ENCODE peak calls at places on chromosomes 2 and 18, in four cellular contexts. T, J, H and K are unnamed samples.

GRCh38 chr2:46489430-46489829 is 10.1 kb downstream of the TMEM247 start:
- DNase-seq in T (no peak), J (no peak), H (no peak), K (no peak)

GRCh38 chr2:109619131-109619615 is 5.0 kb downstream of the SOWAHC start:
- DNase-seq in T (no peak), J (no peak), H (no peak), K (no peak)

GRCh38 chr2:134127496-134127895 is 126.4 kb upstream of the MGAT5 start:
- DNase-seq in T (no peak), J (no peak), H (no peak), K (no peak)

GRCh38 chr2:26477911-26478253 is at the start of gene OTOF:
- DNase-seq in T (peak; percentile 67), J (no peak), H (no peak), K (no peak)

GRCh38 chr2:100589527-100589926 is 26.7 kb downstream of the PDCL3 start:
- DNase-seq in T (peak; percentile 14), J (no peak), H (no peak), K (no peak)

GRCh38 chr2:147524912-147525311 is 319.9 kb upstream of the ACVR2A start:
- DNase-seq in T (no peak), J (no peak), H (no peak), K (no peak)

GRCh38 chr2:215828528-215829184 is 184.7 kb downstream of the MREG start:
- DNase-seq in T (peak; percentile 63), J (peak; percentile 64), H (peak; percentile 46), K (peak; percentile 81)

GRCh38 chr18:27202771-27203170 is 17.7 kb upstream of the CHST9 start:
- DNase-seq in T (peak; percentile 1), J (no peak), H (no peak), K (no peak)

GRCh38 chr2:76427447-76427846 is 716.7 kb upstream of the GCFC2 start:
- DNase-seq in T (no peak), J (no peak), H (no peak), K (no peak)

GRCh38 chr2:158928515-158928914 is 39.9 kb upstream of the TANC1 start:
- DNase-seq in T (no peak), J (no peak), H (no peak), K (no peak)

GRCh38 chr18:60667016-60667415 is 294.4 kb upstream of the MC4R start:
- DNase-seq in T (no peak), J (no peak), H (no peak), K (no peak)

GRCh38 chr18:57698571-57699276 is 77.1 kb upstream of the NARS1 start:
- DNase-seq in T (peak; percentile 86), J (no peak), H (no peak), K (no peak)

GRCh38 chr18:51151568-51152511 is 45.6 kb downstream of the MEX3C start:
- DNase-seq in T (no peak), J (peak; percentile 65), H (no peak), K (no peak)

GRCh38 chr2:158686166-158686792 is 108.8 kb upstream of the DAPL1 start:
- DNase-seq in T (no peak), J (no peak), H (no peak), K (no peak)

GRCh38 chr2:20752293-20752692 is 70.6 kb downstream of the LDAH start:
- DNase-seq in T (no peak), J (no peak), H (no peak), K (no peak)

GRCh38 chr2:217826505-217826904 is 176.3 kb downstream of the TNS1 start:
- DNase-seq in T (no peak), J (no peak), H (no peak), K (peak; percentile 47)

DNA sequence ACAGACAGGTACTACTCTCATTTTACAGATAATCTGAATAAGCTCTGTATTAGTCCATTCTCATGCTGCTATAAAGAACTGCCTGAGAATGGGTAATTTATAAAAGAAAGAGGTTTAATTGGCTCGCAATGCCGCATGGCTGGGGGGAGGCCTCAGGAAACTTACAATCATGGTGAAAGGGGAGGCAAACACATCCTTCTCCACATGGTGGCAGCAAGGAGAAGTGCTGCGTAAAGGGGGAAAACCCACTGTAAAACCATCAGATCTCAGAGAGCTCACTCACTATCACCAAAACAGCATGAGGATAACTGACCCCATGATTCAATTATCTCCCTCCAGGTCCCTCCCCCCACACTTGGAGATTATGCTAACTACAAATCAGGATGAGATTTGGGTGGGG is 254.4 kb downstream of the KCNE4 start:
- DNase-seq in T (peak; percentile 44), J (peak; percentile 6), H (no peak), K (no peak)
- TF ChIP-seq CTCF in T (peak; percentile 70), J (peak; percentile 66), H (no peak), K (no peak)

GRCh38 chr2:166419616-166419934 is 43.8 kb upstream of the SCN9A start:
- DNase-seq in T (peak; percentile 53), J (no peak), H (no peak), K (no peak)
- TF ChIP-seq CTCF in T (peak; percentile 51), J (peak; percentile 69), H (no peak), K (no peak)

GRCh38 chr18:11411021-11411420 is 198.4 kb upstream of the SLC35G4 start:
- DNase-seq in T (no peak), J (no peak), H (no peak), K (no peak)

GRCh38 chr18:11405804-11406203 is 203.6 kb upstream of the SLC35G4 start:
- DNase-seq in T (no peak), J (no peak), H (no peak), K (no peak)

GRCh38 chr18:11412790-11413189 is 196.6 kb upstream of the SLC35G4 start:
- DNase-seq in T (no peak), J (no peak), H (no peak), K (no peak)

GRCh38 chr18:11407900-11408299 is 201.5 kb upstream of the SLC35G4 start:
- DNase-seq in T (no peak), J (no peak), H (no peak), K (no peak)

DNA sequence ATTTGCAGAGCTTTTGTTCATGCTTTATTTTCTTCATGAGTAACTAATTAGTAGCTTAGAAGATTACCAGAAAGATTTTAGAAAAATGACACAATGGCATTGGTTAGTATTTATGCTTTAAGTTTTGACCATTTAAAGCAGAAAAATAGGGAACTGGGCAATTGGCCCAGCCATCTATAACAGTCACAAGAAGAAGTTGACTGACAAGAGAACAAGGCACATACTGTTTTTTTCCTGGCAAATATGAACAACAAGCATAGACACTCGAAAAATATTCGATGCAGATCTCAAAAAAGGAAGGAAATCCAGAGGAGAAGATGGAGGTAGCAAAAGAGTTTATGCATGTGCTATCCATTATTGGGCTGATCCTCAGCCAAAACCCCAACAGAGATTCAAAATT is 200.8 kb upstream of the SLC35G4 start:
- DNase-seq in T (no peak), J (no peak), H (no peak), K (no peak)
- TF ChIP-seq CTCF in T (no peak), J (no peak), H (no peak), K (no peak)

DNA sequence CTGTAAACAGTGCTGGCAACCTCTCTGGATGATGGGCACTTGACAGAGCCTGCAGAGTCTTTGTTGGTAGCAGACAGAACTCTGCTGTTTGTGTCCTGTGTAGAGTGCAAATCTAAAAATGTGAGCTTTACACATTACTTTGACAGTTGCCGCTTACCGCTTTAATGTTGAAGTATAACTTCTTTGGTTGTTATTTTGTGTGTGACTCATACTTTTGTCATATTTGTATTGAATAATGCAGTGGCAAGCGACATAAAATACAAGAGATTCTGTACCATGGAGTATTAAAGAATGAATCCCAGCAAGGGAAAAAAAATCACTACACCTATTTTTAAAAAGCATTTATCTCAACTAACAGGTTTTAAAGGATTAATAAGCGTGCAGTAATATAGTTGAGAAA is 536.8 kb downstream of the XIRP2 start:
- DNase-seq in T (no peak), J (no peak), H (no peak), K (no peak)
- TF ChIP-seq CTCF in T (no peak), J (no peak), H (no peak), K (no peak)

GRCh38 chr18:47215554-47216138 is 35.8 kb downstream of the SKOR2 start:
- DNase-seq in T (peak; percentile 68), J (peak; percentile 26), H (no peak), K (no peak)
- TF ChIP-seq CTCF in T (peak; percentile 62), J (peak; percentile 68), H (no peak), K (peak; percentile 18)

DNA sequence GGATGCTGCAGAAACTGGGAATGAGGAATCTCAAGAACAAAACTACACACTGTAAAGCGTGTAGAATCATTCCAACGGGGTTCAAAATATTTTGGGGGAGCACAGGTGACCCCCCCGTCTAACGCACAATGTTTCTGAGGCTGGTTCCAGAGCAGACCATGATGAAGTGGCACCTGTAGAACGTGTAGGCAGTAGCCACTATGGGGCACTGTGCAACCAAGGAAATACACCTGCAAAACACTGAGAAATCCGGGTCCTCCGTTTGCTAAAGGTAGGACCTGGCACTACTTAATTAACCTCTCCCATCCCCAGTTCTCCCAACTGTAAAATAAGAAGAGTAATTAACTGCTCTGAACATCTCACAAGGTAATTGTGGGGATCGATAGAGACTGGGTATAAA is 22.6 kb downstream of the ST6GAL2 start:
- DNase-seq in T (no peak), J (no peak), H (no peak), K (no peak)
- TF ChIP-seq CTCF in T (peak; percentile 11), J (peak; percentile 38), H (no peak), K (no peak)

GRCh38 chr2:149040451-149040850 is 2.0 kb downstream of the LYPD6B start:
- DNase-seq in T (peak; percentile 19), J (peak; percentile 68), H (no peak), K (peak; percentile 65)
- TF ChIP-seq CTCF in T (peak; percentile 46), J (peak; percentile 85), H (no peak), K (peak; percentile 42)

GRCh38 chr2:28955492-28955891 is 25.6 kb upstream of the TOGARAM2 start:
- DNase-seq in T (no peak), J (no peak), H (no peak), K (no peak)

GRCh38 chr2:28960401-28960800 is 20.7 kb upstream of the TOGARAM2 start:
- DNase-seq in T (no peak), J (no peak), H (no peak), K (no peak)

GRCh38 chr2:28958689-28959088 is 22.4 kb upstream of the TOGARAM2 start:
- DNase-seq in T (peak; percentile 79), J (peak; percentile 63), H (peak; percentile 33), K (peak; percentile 53)

GRCh38 chr2:28956415-28956826 is 24.7 kb upstream of the TOGARAM2 start:
- DNase-seq in T (peak; percentile 41), J (no peak), H (no peak), K (no peak)

GRCh38 chr2:28956890-28957289 is 24.2 kb upstream of the TOGARAM2 start:
- DNase-seq in T (peak; percentile 31), J (no peak), H (no peak), K (no peak)
- TF ChIP-seq CTCF in T (peak; percentile 53), J (peak; percentile 11), H (no peak), K (no peak)